ENCODE peak calls at places on chromosome 19, in five cellular contexts. E is NCI-H1105, T is skeletal muscle cell, R is EL, C is T-helper 9 cell. P is an unnamed sample.

GRCh38 chr19:8308891-8309291 is 733 bp upstream of the CD320 start:
- DNase-seq in E (no peak), T (no peak), R (no peak), C (no peak), P (no peak)

GRCh38 chr19:46753420-46754155 is 7.3 kb upstream of the STRN4 start:
- DNase-seq in E (peak), T (no peak), R (peak), C (peak), P (no peak)

GRCh38 chr19:42412661-42413076 is 14.5 kb downstream of the LIPE start:
- DNase-seq in E (no peak), T (no peak), R (no peak), C (no peak), P (no peak)

GRCh38 chr19:58558623-58559274 is 338 bp upstream of the UBE2M start:
- DNase-seq in E (no peak), T (peak), R (peak), C (peak), P (no peak)

GRCh38 chr19:12833747-12834417 is 497 bp downstream of the RTBDN start:
- DNase-seq in E (peak), T (no peak), R (peak), C (peak), P (peak)

GRCh38 chr19:48844472-48844871 is 8.2 kb upstream of the HSD17B14 start:
- DNase-seq in E (no peak), T (no peak), R (peak), C (no peak), P (peak)

GRCh38 chr19:47190167-47190727 is 40.8 kb downstream of the BBC3 start:
- DNase-seq in E (no peak), T (peak), R (peak), C (no peak), P (no peak)

GRCh38 chr19:11195681-11196080 is 1.7 kb downstream of the KANK2 start:
- DNase-seq in E (no peak), T (no peak), R (no peak), C (no peak), P (no peak)

GRCh38 chr19:45104658-45105384 is 11.8 kb downstream of the PPP1R37 start:
- DNase-seq in E (no peak), T (no peak), R (no peak), C (no peak), P (no peak)